ENCODE peak calls at places on chromosome 12, in four cellular contexts. D is astrocyte of the cerebellum, O is fibroblast of lung, B is IMR-90. H is an unnamed sample.

GRCh38 chr12:53225635-53226424 is 6.2 kb downstream of the RARG start:
- DNase-seq in D (no peak), O (no peak), B (no peak), H (no peak)

GRCh38 chr12:76329163-76329562 is 19.1 kb downstream of the BBS10 start:
- DNase-seq in D (no peak), O (peak; percentile 66), B (peak; percentile 86), H (peak; percentile 80)

GRCh38 chr12:92987362-92987761 is 58.3 kb upstream of the EEA1 start:
- DNase-seq in D (peak; percentile 70), O (peak; percentile 89), B (peak; percentile 79), H (no peak)

GRCh38 chr12:4272014-4272975 is 1.3 kb upstream of the CCND2 start:
- DNase-seq in D (no peak), O (peak; percentile 86), B (peak; percentile 6), H (no peak)

GRCh38 chr12:58405363-58405762 is 464.0 kb downstream of the ATP23 start:
- DNase-seq in D (no peak), O (no peak), B (no peak), H (no peak)

GRCh38 chr12:15601210-15601800 is 187.9 kb downstream of the EPS8 start:
- DNase-seq in D (peak; percentile 15), O (peak; percentile 96), B (peak; percentile 92), H (no peak)

GRCh38 chr12:10252201-10252600 is 39.5 kb downstream of the GABARAPL1 start:
- DNase-seq in D (no peak), O (no peak), B (no peak), H (no peak)

GRCh38 chr12:124487065-124487833 is 80.2 kb downstream of the NCOR2 start:
- DNase-seq in D (no peak), O (no peak), B (no peak), H (no peak)

GRCh38 chr12:48414046-48414445 is 58.3 kb upstream of the ANP32D start:
- DNase-seq in D (no peak), O (no peak), B (no peak), H (no peak)

GRCh38 chr12:21763531-21763930 is 11.0 kb downstream of the KCNJ8 start:
- DNase-seq in D (no peak), O (no peak), B (no peak), H (no peak)

GRCh38 chr12:102896067-102896466 is 21.0 kb downstream of the PAH start:
- DNase-seq in D (no peak), O (no peak), B (no peak), H (no peak)

GRCh38 chr12:67068204-67068731 is 200.9 kb upstream of the CAND1 start:
- DNase-seq in D (no peak), O (no peak), B (no peak), H (no peak)

GRCh38 chr12:6295187-6295811 is 15.2 kb upstream of the PLEKHG6 start:
- DNase-seq in D (peak; percentile 55), O (peak; percentile 74), B (peak; percentile 82), H (peak; percentile 88)

GRCh38 chr12:18224745-18225144 is 36.6 kb upstream of the PIK3C2G start:
- DNase-seq in D (peak; percentile 43), O (peak; percentile 68), B (peak; percentile 5), H (peak; percentile 26)

GRCh38 chr12:97075583-97076268 is 168.7 kb downstream of the NEDD1 start:
- DNase-seq in D (peak; percentile 28), O (no peak), B (no peak), H (peak; percentile 78)

GRCh38 chr12:108616941-108617858 is 16.5 kb downstream of the SELPLG start:
- DNase-seq in D (no peak), O (no peak), B (no peak), H (no peak)

GRCh38 chr12:51511546-51512260 is 79.3 kb upstream of the SCN8A start:
- DNase-seq in D (no peak), O (no peak), B (no peak), H (no peak)

GRCh38 chr12:131217024-131217586 is 263.4 kb downstream of the ADGRD1 start:
- DNase-seq in D (no peak), O (no peak), B (no peak), H (no peak)

GRCh38 chr12:94560416-94561221 is 89.7 kb downstream of the TMCC3 start:
- DNase-seq in D (peak; percentile 69), O (peak; percentile 49), B (peak; percentile 53), H (peak; percentile 29)

GRCh38 chr12:47087088-47087688 is 7.4 kb upstream of the AMIGO2 start:
- DNase-seq in D (no peak), O (no peak), B (peak; percentile 43), H (no peak)

GRCh38 chr12:119055977-119056376 is 74.6 kb downstream of the SRRM4 start:
- DNase-seq in D (no peak), O (no peak), B (no peak), H (no peak)

GRCh38 chr12:131723532-131723931 is 12.6 kb downstream of the SFSWAP start:
- DNase-seq in D (no peak), O (no peak), B (no peak), H (no peak)

GRCh38 chr12:49187184-49187583 is 1.7 kb downstream of the TUBA1A start:
- DNase-seq in D (no peak), O (peak; percentile 81), B (peak; percentile 61), H (peak; percentile 40)

GRCh38 chr12:87871061-87871460 is 158.1 kb downstream of the C12orf50 start:
- DNase-seq in D (no peak), O (peak; percentile 42), B (peak; percentile 42), H (no peak)

GRCh38 chr12:4540170-4540569 is 1.5 kb downstream of the RAD51AP1 start:
- DNase-seq in D (no peak), O (no peak), B (no peak), H (no peak)

GRCh38 chr12:82954064-82954463 is 267.4 kb downstream of the TMTC2 start:
- DNase-seq in D (no peak), O (no peak), B (no peak), H (no peak)

GRCh38 chr12:51437471-51437870 is 12.8 kb downstream of the SLC4A8 start:
- DNase-seq in D (no peak), O (no peak), B (no peak), H (no peak)

GRCh38 chr12:67069451-67070306 is 199.5 kb upstream of the CAND1 start:
- DNase-seq in D (no peak), O (no peak), B (no peak), H (no peak)

GRCh38 chr12:95548056-95548538 is 3.2 kb downstream of the USP44 start:
- DNase-seq in D (no peak), O (no peak), B (no peak), H (no peak)

GRCh38 chr12:93127582-93128331 is 198.7 kb upstream of the EEA1 start:
- DNase-seq in D (peak; percentile 37), O (peak; percentile 97), B (peak; percentile 92), H (no peak)

DNA sequence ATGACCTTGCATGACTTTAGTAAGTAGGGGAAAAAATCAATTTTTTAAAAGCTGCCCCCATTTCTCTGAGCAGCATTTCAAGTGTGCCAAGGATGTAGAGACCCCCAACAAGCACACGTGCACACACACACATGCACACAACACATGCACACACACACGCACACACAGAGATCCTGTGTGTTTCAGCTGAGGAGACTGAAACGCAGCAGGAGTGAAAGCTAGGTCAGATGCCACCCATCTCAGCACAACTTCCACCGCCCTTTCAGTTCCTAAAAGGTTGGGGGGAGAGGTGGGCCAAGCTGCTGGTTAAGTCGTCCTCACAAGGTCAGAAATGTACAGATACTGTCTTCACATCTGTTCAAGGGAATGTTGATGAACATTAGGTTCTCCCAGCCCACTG is 13.9 kb downstream of the MYL2 start:
- DNase-seq in D (no peak), O (no peak), B (no peak), H (no peak)
- H3K4me3 ChIP-seq in D (no peak overlapping the region), O (no peak overlapping the region), B (no peak overlapping the region), H (no peak overlapping the region)

DNA sequence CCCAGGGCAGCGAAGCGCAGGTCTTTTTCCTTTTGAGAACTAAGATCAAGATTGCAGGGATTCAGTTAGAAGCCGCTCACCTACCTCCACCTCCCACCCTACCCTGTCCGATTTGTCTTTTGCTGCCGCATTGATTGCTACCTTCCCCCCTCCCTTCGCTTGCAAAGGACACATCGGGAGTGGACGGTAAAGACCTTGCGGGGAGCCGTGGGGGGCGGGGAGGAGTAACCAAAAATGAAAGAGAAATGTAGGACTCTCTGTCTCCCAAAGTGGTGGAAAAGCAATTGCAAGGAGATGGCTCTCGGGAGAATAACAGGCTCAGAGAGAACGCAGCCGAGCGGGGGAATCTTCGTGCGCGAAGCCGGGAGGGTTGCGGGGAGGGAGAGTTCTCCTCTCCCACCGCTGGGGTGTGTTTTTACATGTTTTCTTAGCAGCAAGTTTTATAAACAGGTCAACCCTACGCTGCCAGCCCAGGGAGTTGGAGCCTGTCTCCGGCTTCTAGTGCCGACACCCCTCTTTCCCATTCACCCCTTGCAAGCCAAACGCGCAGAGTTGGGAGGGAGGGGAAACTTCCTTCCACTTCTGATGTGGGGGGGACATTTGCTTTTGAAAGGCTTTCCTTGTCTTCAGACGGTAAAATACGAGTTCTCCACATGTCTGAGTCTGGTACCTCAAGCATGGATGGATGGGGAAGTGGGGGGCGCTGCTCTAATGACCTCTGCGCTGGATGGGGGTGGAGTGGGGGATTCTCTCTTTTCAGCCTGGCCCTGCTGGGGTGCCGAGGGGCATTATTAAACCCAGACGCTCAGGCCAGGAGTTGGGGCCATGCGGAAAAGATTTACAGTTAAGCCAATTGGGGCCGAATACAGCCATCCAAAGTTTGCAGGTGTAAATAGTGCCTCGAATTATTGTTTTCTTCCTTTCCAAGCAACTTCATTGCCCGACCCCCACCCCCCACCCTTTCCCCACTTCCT is 8.9 kb upstream of the TBX3 start:
- DNase-seq in D (no peak), O (peak; percentile 72), B (no peak), H (no peak)
- TF ChIP-seq CTCF in D (no peak), O (peak; percentile 30), B (peak; percentile 23), H (no peak)

DNA sequence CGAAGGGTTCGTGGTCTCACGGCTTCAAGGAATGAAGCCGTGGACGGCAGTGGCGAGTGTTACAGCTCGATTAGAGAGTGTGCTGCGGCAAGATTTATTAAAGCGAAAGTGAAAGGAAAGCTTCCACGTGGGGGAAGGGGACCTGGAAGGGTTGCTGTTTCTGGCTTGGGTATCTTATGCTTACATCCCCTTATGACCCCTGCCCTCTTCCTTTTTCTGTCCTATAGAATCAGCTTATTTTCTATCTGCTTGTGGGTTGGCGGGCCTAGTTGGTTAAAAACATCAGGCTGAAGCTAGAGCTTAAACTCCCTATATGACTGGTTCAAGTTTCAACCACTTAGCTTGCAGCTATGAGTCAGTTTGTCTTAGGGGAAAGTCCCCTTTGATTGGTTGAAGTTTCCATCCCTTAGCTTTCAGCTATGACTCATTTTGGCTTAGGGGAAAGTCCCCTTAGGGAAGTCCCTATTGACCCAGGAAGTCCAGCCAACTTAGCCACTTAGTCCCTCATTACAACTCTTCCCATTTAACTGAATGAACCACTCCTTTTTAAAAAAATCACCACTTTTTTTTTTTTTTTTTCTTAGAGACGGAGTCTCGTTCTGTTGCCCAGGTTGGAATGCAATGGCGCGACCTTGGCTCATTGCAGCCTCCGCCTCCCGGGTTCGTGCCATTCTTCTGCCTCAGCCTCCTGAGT is 1494.7 kb upstream of the TMEM132C start:
- DNase-seq in D (no peak), O (no peak), B (peak; percentile 2), H (no peak)
- H3K4me3 ChIP-seq in D (no peak overlapping the region), O (no peak overlapping the region), B (no peak overlapping the region), H (no peak overlapping the region)

DNA sequence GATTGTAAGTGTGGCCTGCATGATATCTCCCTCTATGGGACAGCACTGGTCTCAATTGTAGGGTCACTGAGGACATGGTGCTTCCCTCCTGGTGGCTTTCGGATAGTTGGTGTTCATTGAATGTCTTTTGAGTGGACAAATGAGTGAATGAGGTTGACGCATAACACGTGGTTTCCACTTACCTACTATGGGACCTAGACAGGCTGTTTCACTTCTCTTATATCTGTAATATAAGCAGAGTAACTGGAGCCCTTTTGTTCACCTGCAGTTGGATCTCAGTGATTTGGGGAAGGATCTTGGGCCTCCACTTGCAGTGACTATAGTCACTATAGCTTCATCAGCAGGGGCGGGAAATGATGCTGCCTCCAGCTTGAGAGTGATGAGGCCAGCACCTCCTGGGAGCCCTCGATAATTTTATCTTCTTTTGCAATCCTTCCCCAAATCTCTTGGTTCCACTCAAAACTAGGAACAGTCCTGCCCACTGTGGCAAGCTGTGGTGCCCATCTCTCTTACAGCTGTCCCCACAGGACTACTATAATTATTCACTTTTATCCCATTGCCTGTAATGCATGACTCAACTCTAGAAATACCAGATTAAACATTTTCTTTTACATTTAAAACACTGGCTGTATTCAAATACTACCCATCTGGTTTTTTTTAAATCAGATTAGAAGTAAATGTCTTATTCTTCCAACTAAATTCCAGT is 242.9 kb downstream of the CHST11 start:
- DNase-seq in D (no peak), O (no peak), B (peak; percentile 13), H (no peak)
- TF ChIP-seq CTCF in D (no peak), O (no peak), B (no peak), H (no peak)

H was measured in retinal pigment epithelial cell.